ENCODE peak calls at places on chromosomes 11 and 22, in six cellular contexts. W is kidney, A is AG10803, C is Peyer's patch, X is heart right ventricle, S is omental fat pad. J is an unnamed sample.

GRCh38 chr22:40043793-40044101 is 49.0 kb downstream of the FAM83F start:
- DNase-seq in S (no peak), C (no peak), W (no peak), X (no peak), A (no peak), J (no peak)

GRCh38 chr11:45889555-45889954 is 4.1 kb downstream of the MAPK8IP1 start:
- DNase-seq in X (no peak), C (no peak), S (no peak), W (no peak), A (no peak), J (no peak)

GRCh38 chr11:96314326-96315050 is 28.5 kb downstream of the MAML2 start:
- DNase-seq in W (no peak), C (no peak), A (peak; percentile 83), S (no peak), X (peak; percentile 23), J (no peak)

GRCh38 chr22:49365191-49365837 is 462.4 kb downstream of the BRD1 start:
- DNase-seq in S (no peak), C (no peak), X (no peak), W (peak; percentile 43), A (no peak), J (no peak)

GRCh38 chr11:44377914-44378321 is 68.0 kb upstream of the ALX4 start:
- DNase-seq in X (no peak), A (no peak), C (no peak), S (no peak), W (no peak), J (no peak)

GRCh38 chr11:66448523-66448922 is 9.9 kb upstream of the MRPL11 start:
- DNase-seq in W (no peak), X (no peak), C (no peak), S (no peak), A (no peak), J (no peak)

GRCh38 chr22:32708835-32709234 is 92.7 kb upstream of the TIMP3 start:
- DNase-seq in X (peak; percentile 64), A (peak; percentile 85), W (peak; percentile 69), S (no peak), C (no peak), J (no peak)

GRCh38 chr11:68047437-68048290 is 8.8 kb downstream of the TCIRG1 start:
- DNase-seq in X (no peak), W (no peak), A (no peak), S (no peak), C (no peak), J (no peak)

GRCh38 chr11:113345978-113346377 is 31.6 kb downstream of the TTC12 start:
- DNase-seq in S (no peak), X (no peak), C (no peak), W (no peak), A (no peak), J (no peak)

GRCh38 chr11:45224766-45225165 is 61.4 kb downstream of the SYT13 start:
- DNase-seq in C (no peak), A (no peak), W (no peak), X (no peak), S (no peak), J (peak; percentile 33)

GRCh38 chr22:23152238-23153114 is 7.2 kb downstream of the RAB36 start:
- DNase-seq in W (peak; percentile 68), S (no peak), A (no peak), X (no peak), C (no peak), J (peak; percentile 70)

GRCh38 chr22:39745789-39746188 is 147.8 kb downstream of the ENTHD1 start:
- DNase-seq in S (no peak), A (no peak), W (no peak), X (no peak), C (no peak), J (no peak)

GRCh38 chr22:17384612-17385345 is 15.5 kb downstream of the CECR2 start:
- DNase-seq in C (no peak), W (no peak), X (no peak), A (no peak), S (no peak), J (no peak)

GRCh38 chr11:74577624-74578396 is 14.6 kb upstream of the POLD3 start:
- DNase-seq in A (peak; percentile 65), C (no peak), X (no peak), S (no peak), W (no peak), J (no peak)

GRCh38 chr22:28497188-28497587 is 182.5 kb downstream of the TTC28 start:
- DNase-seq in A (peak; percentile 39), X (no peak), S (no peak), C (no peak), W (no peak), J (no peak)

GRCh38 chr11:27473017-27473406 is 422 bp upstream of the LGR4 start:
- DNase-seq in X (no peak), A (no peak), C (no peak), S (no peak), W (no peak), J (no peak)

GRCh38 chr11:8090756-8091155 is 9.7 kb downstream of the TUB start:
- DNase-seq in S (no peak), A (peak; percentile 28), C (no peak), W (no peak), X (no peak), J (no peak)

GRCh38 chr11:63608353-63609345 is 5.6 kb downstream of the PLAAT3 start:
- DNase-seq in S (no peak), W (no peak), X (no peak), C (no peak), A (peak; percentile 70), J (no peak)

GRCh38 chr11:59097113-59097708 is 9.8 kb upstream of the FAM111B start:
- DNase-seq in X (peak; percentile 23), A (peak; percentile 58), W (no peak), C (peak; percentile 67), S (peak; percentile 42), J (peak; percentile 58)

GRCh38 chr11:134920851-134921608 is 509.0 kb upstream of the B3GAT1 start:
- DNase-seq in C (no peak), X (no peak), A (no peak), S (no peak), W (no peak), J (no peak)

GRCh38 chr11:47426062-47426956 is at the start of gene PSMC3:
- DNase-seq in X (peak; percentile 99), C (peak; percentile 100), W (peak; percentile 99), A (peak; percentile 93), S (peak; percentile 98), J (peak; percentile 97)
- TF ChIP-seq CTCF in X (no peak), C (no peak), W (no peak), A (no peak), S (no peak), J (no peak)

GRCh38 chr11:15497366-15497765 is 382.6 kb downstream of the INSC start:
- DNase-seq in C (peak; percentile 60), A (no peak), S (no peak), X (peak; percentile 10), W (no peak), J (no peak)
- TF ChIP-seq CTCF in C (no peak), A (no peak), S (no peak), X (no peak), W (no peak), J (no peak)

GRCh38 chr11:79393362-79394043 is 47.3 kb downstream of the TENM4 start:
- DNase-seq in C (no peak), X (no peak), W (no peak), A (no peak), S (no peak), J (no peak)
- TF ChIP-seq CTCF in C (no peak), X (no peak), W (no peak), A (no peak), S (no peak), J (no peak)

DNA sequence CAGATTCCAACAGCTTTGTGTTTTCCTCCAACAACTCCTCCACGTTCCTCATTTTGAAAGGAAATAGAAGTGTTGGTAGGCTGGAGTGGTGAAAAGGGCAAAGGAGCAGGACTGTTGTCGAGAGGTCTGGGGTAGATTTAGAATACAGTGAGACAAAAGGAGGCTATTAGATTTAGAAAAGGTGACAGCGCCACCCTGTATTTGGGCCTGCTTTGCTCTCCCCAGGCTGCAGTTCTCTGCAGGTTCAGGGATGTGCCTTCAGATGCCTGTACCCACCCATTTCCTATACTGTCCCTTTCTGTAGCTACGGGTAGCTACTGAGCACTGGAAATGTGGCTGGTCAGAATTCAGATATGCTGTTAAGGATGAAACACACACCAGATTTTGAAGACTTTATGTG is 20.8 kb downstream of the MMP13 start:
- DNase-seq in A (no peak), W (no peak), S (no peak), X (no peak), C (no peak), J (no peak)
- TF ChIP-seq CTCF in A (no peak), W (no peak), S (no peak), X (no peak), C (no peak), J (no peak)

GRCh38 chr11:12098601-12099000 is 11.8 kb upstream of the MICAL2 start:
- DNase-seq in W (no peak), C (peak; percentile 7), X (no peak), S (no peak), A (no peak), J (no peak)

GRCh38 chr11:12100886-12101285 is 9.5 kb upstream of the MICAL2 start:
- DNase-seq in C (no peak), S (no peak), W (no peak), X (no peak), A (peak; percentile 55), J (no peak)

GRCh38 chr11:12100429-12100828 is 10.0 kb upstream of the MICAL2 start:
- DNase-seq in X (no peak), C (peak; percentile 60), A (no peak), W (no peak), S (no peak), J (no peak)

GRCh38 chr11:12101318-12101717 is 9.1 kb upstream of the MICAL2 start:
- DNase-seq in A (no peak), S (no peak), X (no peak), W (no peak), C (no peak), J (no peak)

DNA sequence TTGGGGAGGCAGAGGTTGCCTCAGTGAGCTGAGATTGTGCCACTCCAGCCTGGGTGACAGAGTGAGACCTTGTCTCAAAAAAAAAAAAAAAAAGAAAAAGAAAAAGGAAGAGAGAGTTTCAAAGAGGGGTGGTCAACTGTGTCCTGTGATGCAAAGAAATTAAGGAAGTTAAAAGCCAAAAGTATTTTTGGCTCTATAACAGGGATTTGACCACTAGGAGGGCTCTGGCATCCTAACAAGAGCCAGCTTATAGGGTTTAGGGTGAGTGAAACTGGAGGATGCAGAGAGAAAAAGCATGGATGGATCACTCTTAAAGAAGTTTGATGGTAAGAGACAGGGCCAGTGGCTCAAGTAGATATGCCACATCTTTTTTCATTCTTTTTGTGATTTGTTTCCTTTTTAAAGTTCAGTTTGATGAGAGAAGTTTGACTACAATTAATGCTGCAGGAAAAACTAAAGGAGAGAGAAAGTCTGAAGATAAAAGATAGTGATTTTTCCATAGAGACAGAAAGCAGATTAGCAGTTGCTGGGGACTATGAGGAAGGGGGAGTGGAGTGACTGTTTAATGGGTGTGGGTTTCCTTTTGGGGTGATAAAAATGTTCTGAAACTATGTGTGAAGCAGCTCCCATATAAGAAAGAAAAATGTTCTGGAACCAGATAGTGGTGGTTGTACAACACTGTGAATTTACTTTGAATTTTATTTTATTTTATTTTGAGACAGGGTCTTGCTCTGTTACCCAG is 11.1 kb upstream of the MICAL2 start:
- DNase-seq in W (no peak), A (no peak), X (no peak), S (no peak), C (no peak), J (no peak)
- TF ChIP-seq CTCF in W (no peak), A (peak; percentile 4), X (no peak), S (no peak), C (peak; percentile 7), J (peak; percentile 66)

DNA sequence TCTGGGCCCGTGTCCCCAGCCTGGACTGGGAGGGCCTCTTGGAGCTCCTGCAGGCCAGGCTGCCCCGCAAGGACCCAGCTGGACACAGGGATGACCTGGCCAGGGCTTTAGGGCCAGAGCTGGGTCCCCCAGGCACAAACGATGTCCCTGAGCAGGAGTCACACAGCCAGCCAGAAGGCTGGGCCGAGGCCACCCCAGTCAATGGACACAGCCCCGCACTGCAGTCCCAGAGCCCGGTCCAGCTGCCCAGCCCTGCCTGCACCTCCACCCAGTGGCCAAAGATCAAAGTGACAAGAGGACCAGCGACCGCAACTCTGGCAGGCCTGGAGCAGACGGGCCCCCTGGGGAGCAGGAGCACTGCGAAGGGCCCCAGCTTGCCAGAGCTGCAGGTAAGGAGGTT is 38.2 kb downstream of the TRIOBP start:
- DNase-seq in S (no peak), C (peak; percentile 63), W (no peak), A (no peak), X (peak; percentile 57), J (no peak)
- TF ChIP-seq CTCF in S (no peak), C (peak; percentile 55), W (peak; percentile 47), A (peak; percentile 33), X (no peak), J (peak; percentile 40)